ENCODE peak calls at places on chromosomes 1 and 21, in seven cellular contexts. I, R, A, T, U, S and B are unnamed samples.

GRCh38 chr1:183630748-183631147 is 4.8 kb downstream of the ARPC5 start:
- DNase-seq in A (no peak), U (no peak), R (peak; percentile 24), T (no peak), I (peak; percentile 54), S (no peak), B (no peak)

GRCh38 chr1:113090051-113090450 is 17.1 kb downstream of the LRIG2 start:
- DNase-seq in R (no peak), A (no peak), S (no peak), U (no peak), T (no peak), I (no peak), B (no peak)

GRCh38 chr1:65027699-65028358 is 61.5 kb upstream of the JAK1 start:
- DNase-seq in R (no peak), U (no peak), A (no peak), T (no peak), I (peak; percentile 31), S (no peak), B (peak; percentile 32)

GRCh38 chr1:11421443-11421842 is 57.5 kb upstream of the DISP3 start:
- DNase-seq in R (no peak), I (no peak), S (no peak), T (no peak), A (no peak), U (no peak), B (no peak)

GRCh38 chr1:119712342-119713038 is 756 bp downstream of the PHGDH start:
- DNase-seq in U (peak; percentile 84), I (peak; percentile 92), T (peak; percentile 30), S (no peak), A (peak; percentile 93), R (peak; percentile 91), B (peak; percentile 95)

GRCh38 chr1:230570724-230571390 is 71.4 kb upstream of the COG2 start:
- DNase-seq in A (peak; percentile 20), S (no peak), I (no peak), U (no peak), R (no peak), T (no peak), B (no peak)

GRCh38 chr1:21956720-21957552 is 19.8 kb upstream of the HSPG2 start:
- DNase-seq in S (peak; percentile 69), R (peak; percentile 50), I (peak; percentile 73), T (peak; percentile 20), A (peak; percentile 24), U (peak; percentile 85), B (peak; percentile 88)

GRCh38 chr1:40273547-40274166 is 15.6 kb downstream of the ZMPSTE24 start:
- DNase-seq in T (no peak), S (no peak), I (no peak), R (no peak), U (no peak), A (peak; percentile 5), B (no peak)

GRCh38 chr21:16420086-16420724 is 690.4 kb downstream of the USP25 start:
- DNase-seq in S (no peak), I (peak; percentile 89), U (no peak), T (no peak), A (peak; percentile 59), R (no peak), B (peak; percentile 28)

GRCh38 chr1:53698381-53698980 is 40.5 kb downstream of the GLIS1 start:
- DNase-seq in I (no peak), S (no peak), R (no peak), U (no peak), T (no peak), A (no peak), B (no peak)

GRCh38 chr1:26225033-26225831 is 8.8 kb upstream of the CEP85 start:
- DNase-seq in T (peak; percentile 52), I (peak; percentile 54), R (peak; percentile 17), U (no peak), A (peak; percentile 25), S (peak; percentile 9), B (peak; percentile 23)

GRCh38 chr1:9907441-9907840 is 2.6 kb downstream of the CTNNBIP1 start:
- DNase-seq in U (no peak), R (no peak), A (no peak), S (no peak), T (no peak), I (no peak), B (peak; percentile 43)

GRCh38 chr1:225941220-225941948 is at the start of gene LEFTY2:
- DNase-seq in I (peak; percentile 27), R (no peak), U (no peak), A (no peak), T (no peak), S (no peak), B (no peak)

GRCh38 chr1:181255270-181255929 is 166.9 kb downstream of the IER5 start:
- DNase-seq in I (peak; percentile 97), U (no peak), S (no peak), R (peak; percentile 96), A (peak; percentile 90), T (no peak), B (peak; percentile 75)